ENCODE peak calls at places on chromosomes 4 and X, in four cellular contexts. A is activated CD4-positive, alpha-beta T cell treated with anti-CD3 and anti-CD28 coated beads, Interleukin-2, amount 50 U/mL, for 1 hour; V is retina; S is neural crest cell. C is an unnamed sample.

GRCh38 chrX:81174286-81174685 is 27.4 kb downstream of the HMGN5 start:
- DNase-seq in A (no peak), S (no peak), V (no peak), C (peak)

GRCh38 chrX:93649381-93649780 is 24.0 kb downstream of the NAP1L3 start:
- DNase-seq in V (no peak), A (no peak), S (no peak), C (no peak)

GRCh38 chrX:72475338-72475737 is 97.3 kb downstream of the HDAC8 start:
- DNase-seq in S (no peak), A (no peak), V (no peak), C (no peak)

GRCh38 chrX:13367950-13368349 is 48.1 kb upstream of the ATXN3L start:
- DNase-seq in A (no peak), V (no peak), S (no peak), C (no peak)

GRCh38 chr4:184649971-184650855 is 675 bp downstream of the PRIMPOL start:
- DNase-seq in V (no peak), A (peak), S (peak), C (no peak)

GRCh38 chrX:138875472-138875871 is 164.0 kb upstream of the FGF13 start:
- DNase-seq in A (no peak), S (no peak), V (no peak), C (no peak)

GRCh38 chr4:113809313-113809712 is 47.8 kb upstream of the CAMK2D start:
- DNase-seq in S (no peak), V (no peak), A (no peak), C (no peak)

GRCh38 chrX:94814216-94814615 is 1140.2 kb downstream of the FAM133A start:
- DNase-seq in A (no peak), S (no peak), V (no peak), C (no peak)

GRCh38 chr4:8274772-8275241 is 5.3 kb downstream of the HTRA3 start:
- DNase-seq in V (peak), A (no peak), S (peak), C (peak)